ENCODE peak calls at places on chromosomes 16 and 17, in seven cellular contexts. One of them, this sample, is unnamed.

GRCh38 chr17:47701603-47702002 is 7.6 kb downstream of the TBKBP1 start:
- DNase-seq in tibial nerve: no peak
- DNase-seq in OCI-LY7: no peak
- DNase-seq in progenitor cell of endocrine pancreas: no peak
- DNase-seq in HS-5: no peak
- DNase-seq in stimulated activated CD8-positive, alpha-beta memory T cell treated with anti-CD3 and anti-CD28 coated beads, Interleukin-7, amount 100 ng/mL, for 1 hour: no peak
- DNase-seq in AG20443: no peak
- DNase-seq in this sample: no peak

GRCh38 chr16:58022601-58023371 is 2.8 kb upstream of the MMP15 start:
- DNase-seq in tibial nerve: peak
- DNase-seq in OCI-LY7: no peak
- DNase-seq in progenitor cell of endocrine pancreas: no peak
- DNase-seq in HS-5: no peak
- DNase-seq in stimulated activated CD8-positive, alpha-beta memory T cell treated with anti-CD3 and anti-CD28 coated beads, Interleukin-7, amount 100 ng/mL, for 1 hour: no peak
- DNase-seq in AG20443: peak
- DNase-seq in this sample: peak

GRCh38 chr16:59905628-59906027 is 1171.5 kb upstream of the GOT2 start:
- DNase-seq in tibial nerve: no peak
- DNase-seq in OCI-LY7: no peak
- DNase-seq in progenitor cell of endocrine pancreas: no peak
- DNase-seq in HS-5: peak
- DNase-seq in stimulated activated CD8-positive, alpha-beta memory T cell treated with anti-CD3 and anti-CD28 coated beads, Interleukin-7, amount 100 ng/mL, for 1 hour: no peak
- DNase-seq in AG20443: no peak
- DNase-seq in this sample: no peak

GRCh38 chr17:66782866-66783265 is 52.1 kb upstream of the CACNG5 start:
- DNase-seq in tibial nerve: no peak
- DNase-seq in OCI-LY7: no peak
- DNase-seq in progenitor cell of endocrine pancreas: no peak
- DNase-seq in HS-5: no peak
- DNase-seq in stimulated activated CD8-positive, alpha-beta memory T cell treated with anti-CD3 and anti-CD28 coated beads, Interleukin-7, amount 100 ng/mL, for 1 hour: no peak
- DNase-seq in AG20443: no peak
- DNase-seq in this sample: no peak

GRCh38 chr16:12672986-12673385 is 130.7 kb downstream of the CPPED1 start:
- DNase-seq in tibial nerve: no peak
- DNase-seq in OCI-LY7: no peak
- DNase-seq in progenitor cell of endocrine pancreas: no peak
- DNase-seq in HS-5: no peak
- DNase-seq in stimulated activated CD8-positive, alpha-beta memory T cell treated with anti-CD3 and anti-CD28 coated beads, Interleukin-7, amount 100 ng/mL, for 1 hour: no peak
- DNase-seq in AG20443: no peak
- DNase-seq in this sample: peak

GRCh38 chr17:31629696-31630470 is 229.2 kb downstream of the COPRS start:
- DNase-seq in tibial nerve: no peak
- DNase-seq in OCI-LY7: no peak
- DNase-seq in progenitor cell of endocrine pancreas: no peak
- DNase-seq in HS-5: peak
- DNase-seq in stimulated activated CD8-positive, alpha-beta memory T cell treated with anti-CD3 and anti-CD28 coated beads, Interleukin-7, amount 100 ng/mL, for 1 hour: no peak
- DNase-seq in AG20443: peak
- DNase-seq in this sample: no peak

GRCh38 chr17:73657473-73658116 is 13.3 kb upstream of the SDK2 start:
- DNase-seq in tibial nerve: no peak
- DNase-seq in OCI-LY7: peak
- DNase-seq in progenitor cell of endocrine pancreas: peak
- DNase-seq in HS-5: no peak
- DNase-seq in stimulated activated CD8-positive, alpha-beta memory T cell treated with anti-CD3 and anti-CD28 coated beads, Interleukin-7, amount 100 ng/mL, for 1 hour: no peak
- DNase-seq in AG20443: no peak
- DNase-seq in this sample: no peak

GRCh38 chr17:33121272-33121671 is 129.6 kb downstream of the SPACA3 start:
- DNase-seq in tibial nerve: no peak
- DNase-seq in OCI-LY7: no peak
- DNase-seq in progenitor cell of endocrine pancreas: no peak
- DNase-seq in HS-5: no peak
- DNase-seq in stimulated activated CD8-positive, alpha-beta memory T cell treated with anti-CD3 and anti-CD28 coated beads, Interleukin-7, amount 100 ng/mL, for 1 hour: no peak
- DNase-seq in AG20443: no peak
- DNase-seq in this sample: no peak

GRCh38 chr17:17348872-17349723 is 45.9 kb downstream of the NT5M start:
- DNase-seq in tibial nerve: no peak
- DNase-seq in OCI-LY7: no peak
- DNase-seq in progenitor cell of endocrine pancreas: no peak
- DNase-seq in HS-5: no peak
- DNase-seq in stimulated activated CD8-positive, alpha-beta memory T cell treated with anti-CD3 and anti-CD28 coated beads, Interleukin-7, amount 100 ng/mL, for 1 hour: no peak
- DNase-seq in AG20443: no peak
- DNase-seq in this sample: no peak

GRCh38 chr16:23383881-23384280 is 69.1 kb downstream of the COG7 start:
- DNase-seq in tibial nerve: no peak
- DNase-seq in OCI-LY7: no peak
- DNase-seq in progenitor cell of endocrine pancreas: no peak
- DNase-seq in HS-5: no peak
- DNase-seq in stimulated activated CD8-positive, alpha-beta memory T cell treated with anti-CD3 and anti-CD28 coated beads, Interleukin-7, amount 100 ng/mL, for 1 hour: no peak
- DNase-seq in AG20443: no peak
- DNase-seq in this sample: no peak

GRCh38 chr17:8877984-8878383 is 10.5 kb upstream of the PIK3R6 start:
- DNase-seq in tibial nerve: no peak
- DNase-seq in OCI-LY7: no peak
- DNase-seq in progenitor cell of endocrine pancreas: no peak
- DNase-seq in HS-5: no peak
- DNase-seq in stimulated activated CD8-positive, alpha-beta memory T cell treated with anti-CD3 and anti-CD28 coated beads, Interleukin-7, amount 100 ng/mL, for 1 hour: no peak
- DNase-seq in AG20443: no peak
- DNase-seq in this sample: no peak

GRCh38 chr17:18141210-18141803 is 32.8 kb downstream of the MYO15A start:
- DNase-seq in tibial nerve: no peak
- DNase-seq in OCI-LY7: peak
- DNase-seq in progenitor cell of endocrine pancreas: no peak
- DNase-seq in HS-5: peak
- DNase-seq in stimulated activated CD8-positive, alpha-beta memory T cell treated with anti-CD3 and anti-CD28 coated beads, Interleukin-7, amount 100 ng/mL, for 1 hour: no peak
- DNase-seq in AG20443: peak
- DNase-seq in this sample: no peak

GRCh38 chr17:50647187-50647586 is 12.5 kb downstream of the ABCC3 start:
- DNase-seq in tibial nerve: no peak
- DNase-seq in OCI-LY7: no peak
- DNase-seq in progenitor cell of endocrine pancreas: no peak
- DNase-seq in HS-5: no peak
- DNase-seq in stimulated activated CD8-positive, alpha-beta memory T cell treated with anti-CD3 and anti-CD28 coated beads, Interleukin-7, amount 100 ng/mL, for 1 hour: no peak
- DNase-seq in AG20443: no peak
- DNase-seq in this sample: no peak

GRCh38 chr17:1829189-1829578 is 518 bp downstream of the SMYD4 start:
- DNase-seq in tibial nerve: no peak
- DNase-seq in OCI-LY7: peak
- DNase-seq in progenitor cell of endocrine pancreas: no peak
- DNase-seq in HS-5: no peak
- DNase-seq in stimulated activated CD8-positive, alpha-beta memory T cell treated with anti-CD3 and anti-CD28 coated beads, Interleukin-7, amount 100 ng/mL, for 1 hour: no peak
- DNase-seq in AG20443: peak
- DNase-seq in this sample: peak

GRCh38 chr17:45225051-45225700 is 3.5 kb downstream of the FMNL1 start:
- DNase-seq in tibial nerve: no peak
- DNase-seq in OCI-LY7: peak
- DNase-seq in progenitor cell of endocrine pancreas: no peak
- DNase-seq in HS-5: no peak
- DNase-seq in stimulated activated CD8-positive, alpha-beta memory T cell treated with anti-CD3 and anti-CD28 coated beads, Interleukin-7, amount 100 ng/mL, for 1 hour: no peak
- DNase-seq in AG20443: no peak
- DNase-seq in this sample: no peak

GRCh38 chr17:73474370-73474988 is 162.7 kb upstream of the CDC42EP4 start:
- DNase-seq in tibial nerve: peak
- DNase-seq in OCI-LY7: no peak
- DNase-seq in progenitor cell of endocrine pancreas: no peak
- DNase-seq in HS-5: peak
- DNase-seq in stimulated activated CD8-positive, alpha-beta memory T cell treated with anti-CD3 and anti-CD28 coated beads, Interleukin-7, amount 100 ng/mL, for 1 hour: no peak
- DNase-seq in AG20443: peak
- DNase-seq in this sample: peak

GRCh38 chr16:77288222-77288621 is 89.0 kb downstream of the SYCE1L start:
- DNase-seq in tibial nerve: no peak
- DNase-seq in OCI-LY7: no peak
- DNase-seq in progenitor cell of endocrine pancreas: no peak
- DNase-seq in HS-5: peak
- DNase-seq in stimulated activated CD8-positive, alpha-beta memory T cell treated with anti-CD3 and anti-CD28 coated beads, Interleukin-7, amount 100 ng/mL, for 1 hour: no peak
- DNase-seq in AG20443: peak
- DNase-seq in this sample: no peak

GRCh38 chr16:56300901-56301351 is 109.6 kb downstream of the GNAO1 start:
- DNase-seq in tibial nerve: no peak
- DNase-seq in OCI-LY7: no peak
- DNase-seq in progenitor cell of endocrine pancreas: no peak
- DNase-seq in HS-5: no peak
- DNase-seq in stimulated activated CD8-positive, alpha-beta memory T cell treated with anti-CD3 and anti-CD28 coated beads, Interleukin-7, amount 100 ng/mL, for 1 hour: no peak
- DNase-seq in AG20443: no peak
- DNase-seq in this sample: no peak

GRCh38 chr16:11370084-11370931 is 25.0 kb downstream of the RMI2 start:
- DNase-seq in tibial nerve: no peak
- DNase-seq in OCI-LY7: peak
- DNase-seq in progenitor cell of endocrine pancreas: no peak
- DNase-seq in HS-5: no peak
- DNase-seq in stimulated activated CD8-positive, alpha-beta memory T cell treated with anti-CD3 and anti-CD28 coated beads, Interleukin-7, amount 100 ng/mL, for 1 hour: no peak
- DNase-seq in AG20443: no peak
- DNase-seq in this sample: no peak

GRCh38 chr17:79667121-79667715 is 56.4 kb upstream of the RBFOX3 start:
- DNase-seq in tibial nerve: peak
- DNase-seq in OCI-LY7: no peak
- DNase-seq in progenitor cell of endocrine pancreas: no peak
- DNase-seq in HS-5: no peak
- DNase-seq in stimulated activated CD8-positive, alpha-beta memory T cell treated with anti-CD3 and anti-CD28 coated beads, Interleukin-7, amount 100 ng/mL, for 1 hour: no peak
- DNase-seq in AG20443: no peak
- DNase-seq in this sample: no peak

GRCh38 chr16:56321159-56321558 is 104.2 kb downstream of the AMFR start:
- DNase-seq in tibial nerve: no peak
- DNase-seq in OCI-LY7: no peak
- DNase-seq in progenitor cell of endocrine pancreas: no peak
- DNase-seq in HS-5: no peak
- DNase-seq in stimulated activated CD8-positive, alpha-beta memory T cell treated with anti-CD3 and anti-CD28 coated beads, Interleukin-7, amount 100 ng/mL, for 1 hour: no peak
- DNase-seq in AG20443: no peak
- DNase-seq in this sample: no peak

GRCh38 chr16:57305159-57305811 is 20.8 kb upstream of the PLLP start:
- DNase-seq in tibial nerve: no peak
- DNase-seq in OCI-LY7: no peak
- DNase-seq in progenitor cell of endocrine pancreas: no peak
- DNase-seq in HS-5: no peak
- DNase-seq in stimulated activated CD8-positive, alpha-beta memory T cell treated with anti-CD3 and anti-CD28 coated beads, Interleukin-7, amount 100 ng/mL, for 1 hour: no peak
- DNase-seq in AG20443: no peak
- DNase-seq in this sample: no peak

GRCh38 chr17:12545877-12546513 is 119.7 kb upstream of the MYOCD start:
- DNase-seq in tibial nerve: no peak
- DNase-seq in OCI-LY7: peak
- DNase-seq in progenitor cell of endocrine pancreas: no peak
- DNase-seq in HS-5: peak
- DNase-seq in stimulated activated CD8-positive, alpha-beta memory T cell treated with anti-CD3 and anti-CD28 coated beads, Interleukin-7, amount 100 ng/mL, for 1 hour: no peak
- DNase-seq in AG20443: peak
- DNase-seq in this sample: no peak

GRCh38 chr17:68861602-68862001 is 93.6 kb downstream of the ABCA8 start:
- DNase-seq in tibial nerve: no peak
- DNase-seq in OCI-LY7: no peak
- DNase-seq in progenitor cell of endocrine pancreas: no peak
- DNase-seq in HS-5: no peak
- DNase-seq in stimulated activated CD8-positive, alpha-beta memory T cell treated with anti-CD3 and anti-CD28 coated beads, Interleukin-7, amount 100 ng/mL, for 1 hour: no peak
- DNase-seq in AG20443: no peak
- DNase-seq in this sample: no peak

GRCh38 chr17:82412535-82413520 is 5.3 kb upstream of the HEXD start:
- DNase-seq in tibial nerve: no peak
- DNase-seq in OCI-LY7: no peak
- DNase-seq in progenitor cell of endocrine pancreas: no peak
- DNase-seq in HS-5: no peak
- DNase-seq in stimulated activated CD8-positive, alpha-beta memory T cell treated with anti-CD3 and anti-CD28 coated beads, Interleukin-7, amount 100 ng/mL, for 1 hour: no peak
- DNase-seq in AG20443: no peak
- DNase-seq in this sample: no peak

GRCh38 chr16:69709456-69710084 is 16.8 kb downstream of the NQO1 start:
- DNase-seq in tibial nerve: no peak
- DNase-seq in OCI-LY7: peak
- DNase-seq in progenitor cell of endocrine pancreas: no peak
- DNase-seq in HS-5: peak
- DNase-seq in stimulated activated CD8-positive, alpha-beta memory T cell treated with anti-CD3 and anti-CD28 coated beads, Interleukin-7, amount 100 ng/mL, for 1 hour: no peak
- DNase-seq in AG20443: peak
- DNase-seq in this sample: no peak

GRCh38 chr17:82875418-82875856 is 35.6 kb upstream of the ZNF750 start:
- DNase-seq in tibial nerve: no peak
- DNase-seq in OCI-LY7: no peak
- DNase-seq in progenitor cell of endocrine pancreas: peak
- DNase-seq in HS-5: no peak
- DNase-seq in stimulated activated CD8-positive, alpha-beta memory T cell treated with anti-CD3 and anti-CD28 coated beads, Interleukin-7, amount 100 ng/mL, for 1 hour: no peak
- DNase-seq in AG20443: no peak
- DNase-seq in this sample: no peak

GRCh38 chr17:31915456-31916100 is 14.1 kb upstream of the UTP6 start:
- DNase-seq in tibial nerve: no peak
- DNase-seq in OCI-LY7: no peak
- DNase-seq in progenitor cell of endocrine pancreas: no peak
- DNase-seq in HS-5: no peak
- DNase-seq in stimulated activated CD8-positive, alpha-beta memory T cell treated with anti-CD3 and anti-CD28 coated beads, Interleukin-7, amount 100 ng/mL, for 1 hour: no peak
- DNase-seq in AG20443: peak
- DNase-seq in this sample: no peak

GRCh38 chr17:4043862-4044261 is 79.6 kb upstream of the ATP2A3 start:
- DNase-seq in tibial nerve: no peak
- DNase-seq in OCI-LY7: no peak
- DNase-seq in progenitor cell of endocrine pancreas: no peak
- DNase-seq in HS-5: no peak
- DNase-seq in stimulated activated CD8-positive, alpha-beta memory T cell treated with anti-CD3 and anti-CD28 coated beads, Interleukin-7, amount 100 ng/mL, for 1 hour: peak
- DNase-seq in AG20443: no peak
- DNase-seq in this sample: no peak